ENCODE peak calls at places on chromosomes 11 and 22, in five cellular contexts. X is K562, U is GM12878, C is HepG2, L is A549. S is an unnamed sample.

GRCh38 chr11:71329165-71329510 is 76.8 kb upstream of the SHANK2 start:
- DNase-seq in U (no peak), C (no peak), L (no peak), X (no peak), S (no peak)

GRCh38 chr11:95524328-95525036 is 265.1 kb downstream of the FAM76B start:
- DNase-seq in L (no peak), C (no peak), U (no peak), X (no peak), S (no peak)

GRCh38 chr22:23700706-23701105 is 9.9 kb downstream of the RGL4 start:
- DNase-seq in X (no peak), U (no peak), C (peak), L (no peak), S (no peak)

GRCh38 chr22:36277482-36278291 is 24.8 kb downstream of the APOL1 start:
- DNase-seq in L (peak), C (peak), X (peak), U (no peak), S (peak)

GRCh38 chr11:9758676-9759518 is 95.0 kb downstream of the SWAP70 start:
- DNase-seq in L (peak), U (no peak), X (peak), C (peak), S (peak)

GRCh38 chr11:87573708-87574107 is 536.0 kb downstream of the TMEM135 start:
- DNase-seq in U (no peak), X (no peak), C (no peak), L (no peak), S (no peak)

GRCh38 chr11:74097838-74098237 is 73.0 kb downstream of the C2CD3 start:
- DNase-seq in U (no peak), C (no peak), L (no peak), X (peak), S (no peak)

GRCh38 chr11:7485854-7486425 is 634 bp downstream of the OLFML1 start:
- DNase-seq in L (no peak), C (no peak), X (no peak), U (no peak), S (no peak)

GRCh38 chr11:57321996-57322880 is 2.5 kb downstream of the TNKS1BP1 start:
- DNase-seq in X (peak), U (no peak), C (peak), L (peak), S (peak)

GRCh38 chr22:48651036-48651890 is 1176.4 kb downstream of the BRD1 start:
- DNase-seq in L (no peak), U (no peak), C (no peak), X (no peak), S (no peak)

GRCh38 chr11:119195680-119196079 is 10.4 kb downstream of the NHERF4 start:
- DNase-seq in C (peak), L (peak), U (no peak), X (peak), S (no peak)

GRCh38 chr22:46090631-46091201 is 59.6 kb upstream of the PPARA start:
- DNase-seq in U (no peak), L (no peak), C (no peak), X (no peak), S (no peak)

GRCh38 chr11:1481861-1482441 is 4.6 kb downstream of the MOB2 start:
- DNase-seq in X (no peak), L (no peak), C (no peak), U (no peak), S (no peak)

GRCh38 chr11:121328967-121329653 is 36.5 kb downstream of the SC5D start:
- DNase-seq in L (no peak), U (no peak), X (no peak), C (no peak), S (peak)

GRCh38 chr11:63022422-63022821 is 6.8 kb upstream of the SLC22A8 start:
- DNase-seq in U (no peak), X (no peak), L (no peak), C (no peak), S (no peak)

GRCh38 chr11:199004-199581 is 6.2 kb downstream of the SCGB1C1 start:
- DNase-seq in X (no peak), L (no peak), C (no peak), U (no peak), S (no peak)

GRCh38 chr11:59553323-59553722 is 42.0 kb downstream of the OR4D9 start:
- DNase-seq in L (no peak), U (no peak), X (no peak), C (no peak), S (no peak)

GRCh38 chr11:20192641-20193040 is 32.4 kb upstream of the DBX1 start:
- DNase-seq in C (no peak), X (no peak), L (no peak), U (no peak), S (no peak)
- TF ChIP-seq CTCF in C (no peak), X (no peak), L (no peak), U (no peak), S (no peak)

GRCh38 chr22:27397948-27398330 is 403.6 kb downstream of the MN1 start:
- DNase-seq in U (no peak), C (no peak), L (no peak), X (no peak), S (no peak)
- TF ChIP-seq MAX in U (no peak), C (no peak), L (no peak), X (no peak), S (no peak)

DNA sequence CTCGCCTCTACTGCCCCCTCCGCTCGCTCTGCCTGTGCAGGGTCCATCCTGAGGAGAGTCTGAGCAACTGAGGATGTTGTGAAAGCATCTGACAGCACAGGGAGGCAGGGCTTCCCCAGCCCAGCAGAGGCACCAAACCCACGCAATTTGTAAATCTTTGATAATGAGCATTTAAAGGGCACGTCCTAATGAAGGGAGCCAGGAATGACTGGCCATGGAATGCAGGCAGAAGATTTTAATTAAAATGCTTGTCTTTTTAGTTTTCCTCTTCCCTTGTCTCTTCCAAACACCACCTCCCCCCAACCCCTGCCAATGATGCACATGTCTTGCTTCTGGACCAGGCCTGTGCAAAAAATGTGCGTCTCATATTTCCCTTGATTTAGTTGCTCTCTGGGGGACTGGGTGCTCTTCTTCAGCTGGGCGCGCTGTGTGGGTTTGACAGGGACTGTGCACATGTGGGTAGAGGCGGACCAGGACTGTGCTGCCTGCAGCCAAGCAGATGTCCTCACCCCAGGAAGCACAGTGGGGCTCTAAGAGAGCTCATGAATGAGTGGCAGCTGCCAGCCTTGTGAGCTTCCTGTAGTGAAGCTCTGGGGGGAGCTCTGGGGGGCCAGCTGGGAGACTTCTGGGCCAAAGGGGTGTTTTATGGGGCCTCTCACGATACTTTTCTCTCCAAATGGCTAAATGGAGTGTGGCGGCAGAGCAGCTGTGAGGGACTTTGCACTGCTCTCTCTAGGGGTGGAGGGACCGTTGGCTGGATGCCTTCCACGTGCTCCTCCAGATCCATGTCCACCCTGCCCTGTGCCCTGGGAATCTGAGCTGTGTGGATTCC is 273.5 kb downstream of the ST3GAL4 start:
- DNase-seq in C (no peak), L (no peak), U (no peak), X (no peak), S (no peak)
- TF ChIP-seq CTCF in C (no peak), L (no peak), U (no peak), X (no peak), S (no peak)

DNA sequence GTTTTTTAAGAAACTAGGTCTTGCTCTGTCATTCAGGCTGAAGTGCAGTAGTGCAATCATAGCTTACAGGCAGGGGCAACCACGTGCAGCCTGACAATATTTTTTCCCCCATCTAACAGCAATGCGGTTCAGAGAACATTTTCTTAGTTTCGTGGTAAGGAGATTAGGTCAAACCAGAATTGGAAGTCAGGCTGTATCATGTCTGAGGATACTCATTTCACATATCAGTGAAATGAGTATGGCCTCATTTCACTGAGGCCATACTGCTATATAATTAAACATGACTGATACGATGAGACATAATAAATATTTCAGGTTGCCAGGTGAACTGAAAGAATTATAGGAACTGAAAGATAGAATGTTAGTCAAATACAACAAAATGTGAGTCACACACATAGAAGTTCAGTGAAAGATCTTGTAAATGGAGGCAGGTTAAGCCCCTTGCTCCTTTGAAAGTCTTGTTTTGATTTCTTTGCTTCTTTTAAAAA is 32.5 kb upstream of the IZUMO1R start:
- DNase-seq in C (no peak), U (peak), X (no peak), L (no peak), S (no peak)
- TF ChIP-seq MAX in C (no peak), U (no peak), X (no peak), L (no peak), S (no peak)

GRCh38 chr11:19669511-19669910 is 43.1 kb upstream of the NAV2 start:
- DNase-seq in U (no peak), L (no peak), C (no peak), X (no peak), S (no peak)
- TF ChIP-seq CTCF in U (no peak), L (no peak), C (no peak), X (no peak), S (no peak)

GRCh38 chr11:68525930-68526329 is 65.4 kb downstream of the PPP6R3 start:
- DNase-seq in C (no peak), L (no peak), X (no peak), U (no peak), S (no peak)

GRCh38 chr11:68523743-68524142 is 63.2 kb downstream of the PPP6R3 start:
- DNase-seq in C (no peak), L (no peak), X (no peak), U (no peak), S (no peak)

GRCh38 chr11:68524213-68524612 is 63.7 kb downstream of the PPP6R3 start:
- DNase-seq in U (no peak), C (no peak), X (no peak), L (no peak), S (no peak)

GRCh38 chr11:68524681-68525080 is 64.1 kb downstream of the PPP6R3 start:
- DNase-seq in X (no peak), U (no peak), C (no peak), L (no peak), S (no peak)

DNA sequence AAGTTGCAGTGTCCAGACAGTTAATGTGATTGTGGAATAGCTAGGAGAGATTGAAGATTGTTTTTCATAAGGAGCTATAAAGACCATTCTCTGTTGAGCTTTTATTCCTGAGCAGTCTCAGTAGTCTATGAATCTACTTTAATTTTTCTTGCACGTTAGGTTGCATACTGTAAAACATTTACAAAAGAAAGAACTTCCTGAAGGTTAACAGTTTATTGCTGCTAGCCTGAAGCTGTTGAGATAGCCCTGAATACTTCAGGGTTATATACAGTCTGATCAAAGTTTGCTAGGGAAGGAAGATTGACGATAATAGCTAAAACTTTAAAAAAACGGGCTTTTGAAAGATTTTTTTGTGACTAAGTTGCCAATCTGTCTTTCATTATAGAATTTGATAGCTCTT is 64.8 kb downstream of the PPP6R3 start:
- DNase-seq in L (no peak), U (no peak), C (no peak), X (no peak), S (no peak)
- TF ChIP-seq MAX in L (no peak), U (no peak), C (no peak), X (no peak), S (no peak)

GRCh38 chr22:38066381-38067027 is 9.3 kb downstream of the PICK1 start:
- DNase-seq in C (no peak), L (no peak), U (no peak), X (no peak), S (no peak)
- TF ChIP-seq CTCF in C (no peak), L (no peak), U (no peak), X (no peak), S (peak)

GRCh38 chr22:31081963-31082605 is 966 bp downstream of the SMTN start:
- DNase-seq in L (no peak), X (no peak), U (no peak), C (no peak), S (no peak)
- TF ChIP-seq MAX in L (no peak), X (no peak), U (no peak), C (no peak), S (no peak)

DNA sequence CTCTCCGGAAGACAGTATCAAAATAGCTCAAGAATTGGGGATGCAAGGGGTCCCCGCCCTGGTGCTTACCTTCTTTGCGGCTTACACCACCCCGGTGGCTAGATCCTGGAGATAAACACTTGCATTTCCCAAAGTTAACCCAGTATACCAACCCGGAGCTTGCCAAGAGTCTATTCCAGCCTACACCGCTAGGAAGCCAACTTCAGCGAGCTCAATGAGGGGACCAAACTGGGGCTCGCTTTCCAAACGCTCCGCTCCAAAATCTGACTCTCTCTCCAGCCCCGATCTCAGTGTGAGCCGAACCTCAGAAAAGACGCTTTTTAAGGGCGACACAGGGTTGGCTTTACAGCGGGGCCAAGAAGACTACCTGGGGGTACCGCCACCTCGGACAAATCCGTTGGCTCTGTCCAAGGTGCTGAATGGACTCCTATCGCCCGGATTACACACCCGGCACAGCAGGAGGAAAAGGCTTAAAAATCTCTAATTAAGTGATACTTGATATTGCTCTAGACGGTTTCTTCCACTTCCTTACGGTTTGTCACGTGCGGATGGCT is 20.1 kb upstream of the BDNF start:
- DNase-seq in C (no peak), L (peak), U (no peak), X (peak), S (no peak)
- TF ChIP-seq CTCF in C (no peak), L (peak), U (no peak), X (no peak), S (no peak)

S was measured in NB4.